ENCODE peak calls at places on chromosome 22, in ten cellular contexts. M is A549, Q is tibial nerve, U is ovary, N is testis, V is right lobe of liver, J is adrenal gland, G is IMR-90, R is prostate gland, C is K562. Z is an unnamed sample. For H3K4me1, the result is how much of the 10 kb centered on the place peaks cover.

GRCh38 chr22:43090130-43090789 is 1.1 kb upstream of the TTLL1 start:
- DNase-seq in J (peak), M (peak), R (peak), V (no peak), G (peak), N (peak), C (peak), Q (no peak), U (peak), Z (no peak)

GRCh38 chr22:23501244-23501643 is 78.8 kb downstream of the IGLL1 start:
- DNase-seq in M (no peak), G (no peak), U (no peak), J (no peak), N (no peak), C (no peak), Q (no peak), R (no peak), V (no peak), Z (no peak)

GRCh38 chr22:48651981-48652538 is 1175.6 kb downstream of the BRD1 start:
- DNase-seq in R (no peak), Q (no peak), V (no peak), N (no peak), U (no peak), C (no peak), M (no peak), G (no peak), J (no peak), Z (no peak)

GRCh38 chr22:31086703-31087330 is 5.7 kb downstream of the SMTN start:
- DNase-seq in Q (no peak), J (no peak), V (no peak), C (peak), M (no peak), U (no peak), R (no peak), N (no peak), G (no peak), Z (no peak)

GRCh38 chr22:29167032-29167911 is 38.4 kb upstream of the EMID1 start:
- DNase-seq in U (no peak), G (no peak), V (peak), J (no peak), R (no peak), N (no peak), C (no peak), Q (no peak), M (no peak), Z (peak)

GRCh38 chr22:22074634-22075381 is 92.2 kb upstream of the TOP3B start:
- DNase-seq in Q (no peak), V (peak), J (no peak), M (no peak), U (no peak), R (no peak), C (no peak), N (no peak), G (no peak), Z (peak)

GRCh38 chr22:22940961-22941605 is 53.5 kb downstream of the IGLL5 start:
- DNase-seq in U (no peak), N (no peak), M (no peak), R (no peak), G (no peak), C (no peak), V (no peak), J (no peak), Q (peak), Z (no peak)

GRCh38 chr22:39472570-39473556 is 16.1 kb downstream of the MGAT3 start:
- DNase-seq in G (no peak), R (no peak), C (peak), M (no peak), Q (no peak), V (no peak), J (no peak), N (peak), U (no peak), Z (no peak)

GRCh38 chr22:17172172-17172833 is 13.2 kb upstream of the HDHD5 start:
- DNase-seq in J (peak), U (no peak), R (peak), Q (no peak), N (peak), M (no peak), C (no peak), G (no peak), V (peak), Z (peak)

GRCh38 chr22:32661296-32661695 is 140.2 kb upstream of the TIMP3 start:
- DNase-seq in M (no peak), G (peak), V (no peak), J (peak), C (no peak), U (peak), R (no peak), N (no peak), Q (peak), Z (no peak)

GRCh38 chr22:19289475-19290161 is 1.9 kb downstream of the CLTCL1 start:
- DNase-seq in U (no peak), N (no peak), V (no peak), C (no peak), J (no peak), G (peak), Q (no peak), M (no peak), R (no peak), Z (no peak)

GRCh38 chr22:40009231-40009769 is 14.5 kb downstream of the FAM83F start:
- DNase-seq in Q (no peak), R (peak), M (no peak), U (no peak), V (no peak), G (peak), N (no peak), C (peak), J (no peak), Z (no peak)

GRCh38 chr22:35766654-35767580 is 49.2 kb downstream of the APOL5 start:
- DNase-seq in V (no peak), N (no peak), C (no peak), G (no peak), U (peak), R (no peak), M (no peak), J (no peak), Q (no peak), Z (no peak)

GRCh38 chr22:29268511-29269229 is 602 bp downstream of the EWSR1 start:
- DNase-seq in V (peak), G (peak), M (no peak), Q (no peak), N (peak), J (peak), C (peak), U (peak), R (peak), Z (no peak)

GRCh38 chr22:41746563-41747400 is 47.5 kb downstream of the MEI1 start:
- DNase-seq in C (peak), U (peak), J (peak), V (peak), Q (peak), R (peak), N (peak), G (peak), M (peak), Z (peak)

GRCh38 chr22:39243443-39244072 is 1.2 kb downstream of the PDGFB start:
- DNase-seq in Q (no peak), C (peak), G (no peak), R (peak), V (no peak), M (peak), N (no peak), J (no peak), U (no peak), Z (no peak)

GRCh38 chr22:17159504-17159951 is 451 bp upstream of the HDHD5 start:
- DNase-seq in N (peak), U (peak), Q (no peak), R (peak), J (peak), M (peak), V (peak), G (peak), C (no peak), Z (no peak)

GRCh38 chr22:39494471-39495120 is 7.5 kb upstream of the MIEF1 start:
- DNase-seq in M (no peak), V (peak), J (no peak), U (no peak), N (no peak), R (no peak), Q (no peak), C (no peak), G (peak), Z (no peak)

GRCh38 chr22:49103314-49104052 is 724.2 kb downstream of the BRD1 start:
- DNase-seq in R (no peak), U (no peak), M (no peak), N (no peak), V (peak), C (no peak), Q (no peak), G (no peak), J (no peak), Z (no peak)

GRCh38 chr22:36536717-36537116 is 7.8 kb upstream of the EIF3D start:
- DNase-seq in C (no peak), N (no peak), R (no peak), J (no peak), G (no peak), M (no peak), Q (no peak), V (no peak), U (no peak), Z (no peak)

GRCh38 chr22:50310949-50311444 is 3.6 kb upstream of the PLXNB2 start:
- DNase-seq in J (no peak), C (no peak), V (peak), Q (no peak), R (no peak), M (no peak), G (no peak), U (no peak), N (no peak), Z (peak)

GRCh38 chr22:50308986-50309600 is 1.6 kb upstream of the PLXNB2 start:
- DNase-seq in V (no peak), G (no peak), J (no peak), U (peak), Q (no peak), N (no peak), R (no peak), M (no peak), C (no peak), Z (no peak)

GRCh38 chr22:50310209-50310722 is 2.8 kb upstream of the PLXNB2 start:
- DNase-seq in J (no peak), Q (no peak), U (no peak), C (no peak), V (peak), R (no peak), N (no peak), G (no peak), M (no peak), Z (peak)

GRCh38 chr22:50308597-50308935 is 1.1 kb upstream of the PLXNB2 start:
- DNase-seq in M (no peak), C (peak), Q (peak), R (no peak), V (peak), J (peak), N (peak), G (peak), U (peak), Z (peak)

DNA sequence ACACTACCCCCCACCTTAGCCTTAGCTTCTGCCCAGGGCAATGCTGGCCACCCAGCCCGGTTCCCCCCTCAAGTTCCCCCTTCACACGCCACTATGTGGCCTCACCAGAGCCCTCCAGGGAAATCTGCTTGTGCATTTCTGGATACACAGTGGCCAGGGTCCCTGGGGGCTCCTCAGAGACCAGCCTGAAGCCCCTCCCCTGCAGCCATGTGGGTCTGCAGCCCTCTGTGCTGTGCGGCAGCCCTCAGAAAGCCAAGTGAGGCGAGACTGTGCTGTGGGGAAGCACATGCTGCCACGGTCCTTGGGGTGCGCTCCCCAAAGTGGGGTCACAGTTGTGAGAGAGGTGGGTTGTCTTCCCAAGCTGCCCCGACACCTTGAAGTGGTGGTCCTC is 2.1 kb upstream of the PLXNB2 start:
- DNase-seq in C (no peak), U (no peak), J (no peak), G (no peak), N (no peak), V (peak), M (no peak), Q (no peak), R (no peak), Z (no peak)
- TF ChIP-seq POLR2A in C (no peak), U (no peak), J (no peak), G (no peak), N (no peak), V (no peak), M (no peak), Q (no peak), R (no peak), Z (no peak)

GRCh38 chr22:27872488-27872887 is 46.6 kb downstream of the PITPNB start:
- DNase-seq in C (no peak), N (no peak), Q (no peak), G (no peak), J (no peak), M (no peak), R (no peak), V (no peak), U (no peak), Z (no peak)
- H3K4me1 ChIP-seq in C (under half), N (half or more), Q (under half), G (under half), J (under half), M (under half), R (under half), V (half or more), U (under half), Z (under half)

GRCh38 chr22:46579751-46580449 is 40.3 kb upstream of the GRAMD4 start:
- DNase-seq in R (no peak), C (no peak), Q (no peak), V (peak), J (no peak), G (no peak), M (no peak), N (no peak), U (no peak), Z (peak)
- TF ChIP-seq POLR2A in R (no peak), C (no peak), Q (no peak), V (no peak), J (no peak), G (no peak), M (no peak), N (no peak), U (no peak), Z (no peak)

DNA sequence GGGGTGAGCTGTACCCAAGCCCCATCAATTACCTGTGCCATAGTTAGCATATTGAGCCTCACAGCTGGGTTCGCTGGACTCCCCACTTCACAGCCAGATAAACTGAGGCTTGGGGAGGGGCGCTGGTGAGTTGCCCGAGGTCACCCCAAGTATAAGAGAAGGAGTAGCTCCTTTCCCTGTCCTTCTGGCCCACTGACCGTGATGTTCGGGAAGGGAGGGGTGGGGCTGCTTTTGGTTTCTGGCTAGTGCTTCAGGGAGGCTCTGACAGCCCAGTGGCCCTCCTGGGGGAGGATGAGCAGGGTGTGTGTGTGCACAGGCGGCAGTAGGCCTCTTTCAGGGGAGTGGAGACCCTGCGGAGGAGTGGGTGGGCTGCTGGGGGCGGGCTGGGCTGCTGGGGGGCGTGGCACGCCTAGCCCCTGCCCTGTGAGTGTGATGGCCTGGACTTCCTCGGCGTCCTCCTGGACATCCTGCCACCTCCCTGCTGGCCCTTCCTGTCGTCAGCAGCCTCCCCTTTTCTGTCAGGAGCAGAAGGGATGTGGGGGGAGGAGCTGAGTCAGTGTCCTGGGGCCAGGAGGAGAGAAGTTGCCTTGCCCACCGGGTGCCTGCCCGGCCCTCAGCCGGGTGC is 50.4 kb downstream of the TRIOBP start:
- DNase-seq in V (no peak), C (no peak), U (peak), R (no peak), Q (no peak), M (no peak), J (peak), N (no peak), G (peak), Z (no peak)
- H3K4me1 ChIP-seq in V (under half), C (half or more), U (under half), R (under half), Q (under half), M (half or more), J (half or more), N (under half), G (half or more), Z (half or more)

GRCh38 chr22:33842421-33843094 is 77.7 kb downstream of the LARGE1 start:
- DNase-seq in C (no peak), G (no peak), J (no peak), N (no peak), U (no peak), Q (no peak), M (no peak), R (no peak), V (no peak), Z (no peak)
- TF ChIP-seq POLR2A in C (no peak), G (no peak), J (no peak), N (no peak), U (no peak), Q (no peak), M (no peak), R (no peak), V (no peak), Z (no peak)

DNA sequence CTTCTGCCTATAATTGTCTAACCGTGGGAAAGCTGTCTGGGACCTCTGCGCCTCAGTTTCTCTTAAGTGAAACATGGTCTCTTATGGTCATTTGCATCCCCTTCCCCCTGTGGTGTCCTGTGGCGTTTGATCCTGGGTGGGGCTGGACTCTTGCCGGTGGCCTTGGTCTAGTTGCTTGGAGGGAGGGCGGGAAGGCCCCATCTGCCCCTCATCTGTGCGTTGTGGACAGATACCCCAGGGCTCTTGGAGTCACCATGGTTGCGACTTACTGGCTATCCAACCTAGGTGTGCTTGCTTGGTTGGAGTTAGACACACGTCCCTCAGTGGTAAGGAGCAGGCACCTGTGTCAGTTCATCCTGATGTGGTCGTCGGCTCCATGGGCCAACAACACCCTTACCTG is 15.2 kb downstream of the SHANK3 start:
- DNase-seq in J (peak), C (no peak), R (no peak), N (no peak), V (peak), U (peak), G (no peak), Q (no peak), M (no peak), Z (peak)
- H3K4me1 ChIP-seq in J (under half), C (under half), R (under half), N (under half), V (under half), U (under half), G (under half), Q (under half), M (under half), Z (half or more)

GRCh38 chr22:20316844-20317401 is 2.9 kb downstream of the DGCR6L start:
- DNase-seq in G (no peak), M (no peak), U (no peak), Q (no peak), V (no peak), J (peak), R (no peak), C (no peak), N (peak), Z (peak)

GRCh38 chr22:20324139-20324516 is 4.3 kb upstream of the DGCR6L start:
- DNase-seq in U (no peak), C (no peak), N (peak), J (no peak), M (no peak), G (no peak), V (no peak), Q (no peak), R (no peak), Z (no peak)

GRCh38 chr22:20316217-20316843 is 3.5 kb downstream of the DGCR6L start:
- DNase-seq in G (no peak), N (peak), V (no peak), R (peak), J (peak), U (peak), Q (no peak), M (no peak), C (no peak), Z (peak)

GRCh38 chr22:20319041-20319744 is 667 bp downstream of the DGCR6L start:
- DNase-seq in G (no peak), R (peak), C (peak), Q (no peak), U (peak), N (peak), V (no peak), J (peak), M (no peak), Z (peak)

DNA sequence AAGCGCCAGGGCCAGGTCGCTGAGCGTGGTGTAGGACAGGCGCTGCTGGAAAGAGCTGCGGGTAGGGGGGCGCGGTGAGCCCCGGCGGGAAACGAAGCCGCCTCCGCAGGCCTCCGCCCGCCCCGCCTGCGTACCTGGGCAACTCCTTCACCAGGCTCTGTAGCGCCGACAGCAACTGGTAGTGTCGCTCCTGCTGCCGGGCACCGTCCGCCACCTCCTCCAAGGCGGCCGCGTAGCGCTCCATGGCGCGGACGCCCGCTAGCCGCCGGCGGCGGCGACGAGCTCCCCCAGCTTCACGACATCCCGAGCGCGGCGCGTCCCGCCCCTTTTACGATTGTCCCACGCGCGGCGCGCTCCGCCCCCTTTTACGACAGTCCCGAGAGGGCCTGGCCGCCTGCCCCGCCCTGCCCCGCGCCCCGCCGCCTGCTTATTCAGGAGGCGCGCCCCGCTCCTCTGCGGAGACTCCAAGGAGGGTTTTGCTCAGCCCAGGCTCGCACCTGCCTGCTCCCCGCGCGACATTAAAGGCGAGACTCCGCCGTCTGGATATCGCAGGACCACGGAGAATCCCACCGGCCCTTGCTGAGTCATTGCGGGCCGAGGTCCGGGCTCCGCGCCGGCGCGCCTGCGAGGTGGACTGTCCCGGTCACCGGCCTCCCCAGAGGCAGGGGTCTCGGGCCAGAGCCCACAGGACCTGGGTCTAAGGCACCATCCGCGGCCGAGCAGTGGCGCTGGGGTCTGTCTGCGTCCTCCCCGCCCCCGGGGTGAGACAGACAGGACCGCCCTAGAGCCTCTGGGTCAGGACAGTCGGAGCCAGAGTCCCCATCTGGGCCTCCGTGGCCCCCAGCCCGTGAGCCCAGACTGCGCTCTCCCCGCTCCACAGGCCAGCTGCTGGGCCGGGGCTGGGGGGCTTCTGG is at the start of gene DGCR6L:
- DNase-seq in M (peak), G (peak), J (peak), C (peak), Q (peak), V (peak), U (peak), N (peak), R (peak), Z (peak)
- TF ChIP-seq POLR2A in M (peak), G (peak), J (peak), C (peak), Q (peak), V (peak), U (peak), N (peak), R (peak), Z (peak)